ENCODE peak calls at places on chromosomes 13 and 19, in four cellular contexts. I, H, K and D are unnamed samples.

GRCh38 chr19:35093430-35093829 is 22.2 kb upstream of the FXYD3 start:
- DNase-seq in I (no peak), H (no peak), K (no peak), D (no peak)

GRCh38 chr19:535017-535835 is 3.7 kb downstream of the CDC34 start:
- DNase-seq in I (no peak), H (peak), K (no peak), D (no peak)

GRCh38 chr13:24719139-24719538 is 38.9 kb downstream of the ATP12A start:
- DNase-seq in I (no peak), H (no peak), K (no peak), D (no peak)

GRCh38 chr13:81781471-81781870 is 1440.5 kb upstream of the SPRY2 start:
- DNase-seq in I (no peak), H (no peak), K (no peak), D (no peak)

GRCh38 chr13:99320693-99321481 is 13.7 kb upstream of the GPR183 start:
- DNase-seq in I (peak), H (peak), K (peak), D (no peak)

GRCh38 chr13:38180100-38180499 is 169.6 kb upstream of the UFM1 start:
- DNase-seq in I (no peak), H (peak), K (peak), D (no peak)

GRCh38 chr19:40601061-40601973 is at the start of gene LTBP4:
- DNase-seq in I (no peak), H (no peak), K (no peak), D (no peak)

GRCh38 chr19:45271098-45271497 is 20.0 kb downstream of the MARK4 start:
- DNase-seq in I (no peak), H (no peak), K (no peak), D (no peak)

GRCh38 chr19:17337675-17338439 is 504 bp downstream of the GTPBP3 start:
- DNase-seq in I (peak), H (no peak), K (no peak), D (no peak)

GRCh38 chr19:8580710-8581281 is 3.6 kb upstream of the MYO1F start:
- DNase-seq in I (peak), H (peak), K (no peak), D (no peak)

GRCh38 chr19:55809381-55810058 is 22.3 kb downstream of the NLRP11 start:
- DNase-seq in I (peak), H (peak), K (no peak), D (no peak)

GRCh38 chr19:35436477-35437141 is 11.4 kb upstream of the FFAR2 start:
- DNase-seq in I (peak), H (peak), K (no peak), D (no peak)

GRCh38 chr13:30714629-30715028 is 20.7 kb upstream of the ALOX5AP start:
- DNase-seq in I (no peak), H (no peak), K (no peak), D (no peak)

GRCh38 chr13:54633461-54633860 is 1604.8 kb downstream of the OLFM4 start:
- DNase-seq in I (no peak), H (no peak), K (no peak), D (no peak)

GRCh38 chr19:35375505-35376307 is 4.8 kb downstream of the GPR42 start:
- DNase-seq in I (no peak), H (no peak), K (no peak), D (no peak)

GRCh38 chr19:4866595-4867424 is 657 bp downstream of the PLIN3 start:
- DNase-seq in I (peak), H (peak), K (no peak), D (no peak)

GRCh38 chr19:53182202-53182601 is 11.0 kb downstream of the ZNF665 start:
- DNase-seq in I (no peak), H (peak), K (no peak), D (no peak)

GRCh38 chr19:16228637-16229321 is 31.1 kb downstream of the AP1M1 start:
- DNase-seq in I (no peak), H (no peak), K (no peak), D (no peak)

GRCh38 chr13:40494932-40495619 is 171.4 kb downstream of the FOXO1 start:
- DNase-seq in I (no peak), H (no peak), K (no peak), D (no peak)

GRCh38 chr13:44549461-44549860 is 26.7 kb downstream of the TSC22D1 start:
- DNase-seq in I (no peak), H (no peak), K (no peak), D (no peak)

GRCh38 chr13:111203742-111204386 is 88.8 kb downstream of the ARHGEF7 start:
- DNase-seq in I (no peak), H (no peak), K (no peak), D (no peak)

GRCh38 chr13:48317511-48317981 is 14.0 kb downstream of the RB1 start:
- DNase-seq in I (no peak), H (no peak), K (no peak), D (no peak)

GRCh38 chr19:41695745-41696144 is 7.7 kb upstream of the CEACAM7 start:
- DNase-seq in I (no peak), H (no peak), K (no peak), D (no peak)

GRCh38 chr19:43578787-43579186 is 3.2 kb downstream of the PINLYP start:
- DNase-seq in I (no peak), H (no peak), K (no peak), D (no peak)

GRCh38 chr19:43584484-43584883 is 8.9 kb downstream of the PINLYP start:
- DNase-seq in I (no peak), H (no peak), K (no peak), D (no peak)

GRCh38 chr19:43586346-43586745 is 9.6 kb downstream of the IRGQ start:
- DNase-seq in I (no peak), H (no peak), K (no peak), D (no peak)

GRCh38 chr19:43582495-43582894 is 6.9 kb downstream of the PINLYP start:
- DNase-seq in I (no peak), H (no peak), K (no peak), D (no peak)

GRCh38 chr19:43581467-43581866 is 5.9 kb downstream of the PINLYP start:
- DNase-seq in I (no peak), H (no peak), K (no peak), D (no peak)
- H3K4me3 ChIP-seq in I (no peak), H (peak), K (no peak), D (no peak)

GRCh38 chr19:19372656-19373416 is 32.6 kb upstream of the GATAD2A start:
- DNase-seq in I (peak), H (peak), K (no peak), D (no peak)
- H3K4me3 ChIP-seq in I (peak), H (no peak), K (no peak), D (no peak)

DNA sequence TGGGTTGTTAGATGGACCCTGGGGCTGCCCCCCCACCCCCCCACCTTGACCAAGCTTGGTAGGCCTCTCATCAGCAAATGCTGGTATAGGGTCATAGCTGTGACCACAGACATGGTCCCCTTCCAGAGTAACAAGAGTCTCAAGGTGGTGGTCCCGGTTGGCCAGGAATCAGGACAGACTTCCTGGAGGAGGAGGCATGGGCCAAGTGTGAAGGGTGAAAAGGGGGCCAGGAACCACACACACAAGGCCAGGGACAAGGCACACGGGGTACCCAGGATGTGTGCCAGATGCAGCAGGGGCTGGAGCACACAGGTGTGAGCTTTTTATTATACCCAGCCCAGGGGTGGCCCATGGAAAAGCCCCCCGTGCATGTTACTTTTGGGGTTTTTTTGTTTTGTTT is 1.0 kb upstream of the MRI1 start:
- DNase-seq in I (no peak), H (no peak), K (no peak), D (no peak)
- H3K4me3 ChIP-seq in I (no peak), H (no peak), K (no peak), D (no peak)

DNA sequence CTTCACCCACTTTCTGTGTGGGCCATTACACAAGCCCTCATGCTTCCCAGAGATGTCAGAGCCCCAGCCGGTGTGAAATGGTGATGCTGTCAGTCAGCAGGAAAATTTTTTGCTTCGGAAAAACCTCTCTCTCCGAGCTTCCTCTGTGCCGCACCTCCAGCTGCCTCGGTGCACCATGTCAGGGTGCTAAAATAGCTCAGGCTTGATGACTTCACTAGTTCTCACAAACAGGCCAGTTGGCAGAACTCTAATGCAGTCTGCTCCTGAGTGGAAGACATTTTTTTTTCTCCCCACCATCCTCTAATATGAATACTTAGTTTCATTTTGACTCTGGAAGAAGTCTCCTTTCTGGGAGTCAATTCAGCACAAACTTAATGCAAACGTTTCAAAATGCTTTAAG is 71.3 kb downstream of the KLF12 start:
- DNase-seq in I (no peak), H (peak), K (no peak), D (no peak)
- H3K4me3 ChIP-seq in I (no peak), H (no peak), K (no peak), D (no peak)

DNA sequence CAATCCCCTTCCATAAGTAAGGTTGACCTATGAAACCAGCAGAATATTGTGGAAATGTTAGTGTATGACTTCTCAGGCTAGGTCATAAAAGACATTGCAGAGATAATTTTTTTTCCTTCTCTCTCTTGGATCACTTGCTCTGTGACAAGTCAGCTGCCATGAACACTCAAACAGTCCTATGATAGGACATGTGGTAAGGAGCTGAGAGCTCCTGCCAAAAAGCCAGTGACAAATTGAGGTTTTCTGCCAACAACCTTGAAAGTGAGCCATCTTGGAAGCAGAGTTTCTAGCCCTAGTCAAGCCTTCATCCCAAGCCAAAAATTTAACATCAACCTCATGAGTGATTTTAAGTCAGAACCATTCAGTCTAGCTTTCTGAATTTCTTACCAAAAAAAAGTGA is 270.9 kb upstream of the NBEA start:
- DNase-seq in I (no peak), H (no peak), K (no peak), D (no peak)
- H3K4me3 ChIP-seq in I (no peak), H (no peak), K (no peak), D (no peak)

DNA sequence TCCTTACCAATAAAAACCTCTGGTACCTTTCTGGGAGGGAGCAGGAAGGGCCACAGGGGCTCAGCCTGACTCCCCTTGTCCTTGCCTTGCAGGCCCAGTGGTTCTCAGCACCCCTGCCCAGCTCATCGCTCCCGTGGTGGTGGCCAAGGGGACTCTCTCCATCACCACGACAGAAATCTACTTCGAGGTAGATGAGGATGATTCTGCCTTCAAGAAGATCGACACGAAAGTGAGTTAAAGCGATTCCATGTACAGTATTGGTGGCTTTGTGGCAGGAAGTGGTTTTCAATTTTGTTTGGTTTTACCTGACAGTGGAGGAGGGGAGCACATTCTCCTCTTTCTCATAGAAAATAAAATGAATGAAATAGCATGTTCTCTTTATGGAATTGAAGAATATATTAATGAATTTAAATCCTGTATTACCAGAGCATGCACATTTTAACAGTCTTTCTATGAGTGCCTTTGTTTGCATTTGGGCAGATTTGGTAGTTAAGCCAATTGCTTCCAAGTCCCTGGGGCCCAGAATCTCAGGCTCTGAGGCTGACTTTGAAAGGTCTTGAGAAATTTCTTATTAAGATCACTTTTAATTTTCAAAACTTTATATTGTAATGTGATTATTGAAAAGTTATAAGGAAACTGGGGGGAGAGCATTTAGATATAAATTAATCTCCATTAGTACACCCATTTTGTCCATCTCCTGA is 4.0 kb downstream of the MAB21L1 start:
- DNase-seq in I (no peak), H (peak), K (no peak), D (no peak)
- H3K4me3 ChIP-seq in I (no peak), H (peak), K (peak), D (no peak)

DNA sequence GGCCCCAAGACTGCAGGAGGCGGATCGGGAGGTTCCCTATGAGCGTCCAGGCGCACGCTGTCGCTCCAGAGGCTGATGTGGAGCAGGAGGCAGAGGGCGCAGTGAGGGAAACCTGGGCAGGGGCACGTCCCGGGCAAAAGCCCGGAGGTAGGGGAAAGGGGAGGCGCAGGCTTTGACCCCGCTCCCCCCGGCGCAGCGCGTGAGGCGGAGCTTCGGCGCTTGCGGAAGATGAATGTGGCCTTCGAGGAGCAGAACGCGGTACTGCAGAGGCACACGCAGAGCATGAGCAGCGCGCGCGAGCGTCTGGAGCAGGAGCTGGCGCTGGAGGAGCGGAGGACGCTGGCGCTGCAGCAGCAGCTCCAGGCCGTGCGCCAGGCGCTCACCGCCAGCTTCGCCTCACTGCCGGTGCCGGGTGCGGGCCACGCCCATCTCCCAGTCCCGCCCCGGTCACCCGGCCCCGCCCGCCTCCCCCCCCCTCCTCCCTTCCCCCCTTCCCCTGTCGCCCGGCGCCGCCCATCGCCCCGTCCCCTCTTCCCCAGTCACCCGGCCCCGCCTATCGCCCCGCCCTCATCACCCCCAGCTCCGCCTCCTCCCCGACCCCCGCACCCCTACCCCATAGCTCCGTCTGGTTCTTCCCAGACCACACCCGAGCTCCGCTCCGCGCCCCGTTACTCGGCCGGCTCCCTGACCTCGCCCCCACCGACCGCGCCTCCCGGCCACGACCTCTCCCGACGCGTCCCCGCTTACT is 4.1 kb downstream of the HMG20B start:
- DNase-seq in I (no peak), H (peak), K (no peak), D (no peak)
- H3K4me3 ChIP-seq in I (no peak), H (peak), K (peak), D (peak)